ENCODE peak calls at places on chromosome 10, in ten cellular contexts. W, U, N, R, M, K, C, P, X and D are unnamed samples.
A peak's percentile ranks its signal among the peaks of the same experiment; 100 is the strongest.

GRCh38 chr10:24843256-24843655 is 109.2 kb downstream of the PRTFDC1 start:
- DNase-seq in U (no peak), C (no peak), K (no peak), N (no peak), X (no peak), R (no peak), P (no peak), M (no peak), W (no peak), D (no peak)

GRCh38 chr10:132618158-132618924 is 80.8 kb downstream of the INPP5A start:
- DNase-seq in X (no peak), M (no peak), P (no peak), U (no peak), W (peak; percentile 10), C (no peak), N (no peak), K (no peak), R (no peak), D (no peak)

GRCh38 chr10:58064714-58065528 is 202.8 kb downstream of the IPMK start:
- DNase-seq in W (peak; percentile 65), U (no peak), K (no peak), X (peak; percentile 62), R (peak; percentile 18), N (peak; percentile 65), C (peak; percentile 14), P (peak; percentile 0), M (no peak), D (peak; percentile 7)

GRCh38 chr10:45580781-45581496 is 91.6 kb downstream of the ZFAND4 start:
- DNase-seq in U (no peak), X (no peak), R (no peak), P (peak; percentile 44), C (no peak), M (no peak), W (no peak), K (no peak), N (no peak), D (no peak)

GRCh38 chr10:32056136-32057040 is at the start of gene KIF5B:
- DNase-seq in U (peak; percentile 77), X (peak; percentile 74), N (peak; percentile 96), P (peak; percentile 62), K (peak; percentile 92), W (peak; percentile 87), M (peak; percentile 80), C (peak; percentile 91), R (peak; percentile 92), D (peak; percentile 44)

GRCh38 chr10:86289577-86289868 is 77.1 kb downstream of the GRID1 start:
- DNase-seq in P (no peak), W (no peak), C (no peak), R (no peak), K (no peak), N (no peak), U (no peak), M (no peak), X (no peak), D (no peak)

GRCh38 chr10:25130911-25131310 is 43.9 kb upstream of the GPR158 start:
- DNase-seq in P (no peak), R (no peak), U (no peak), W (peak; percentile 65), X (no peak), C (peak; percentile 4), K (no peak), N (no peak), M (no peak), D (peak; percentile 6)

GRCh38 chr10:127977368-127978009 is 70.6 kb downstream of the PTPRE start:
- DNase-seq in X (peak; percentile 88), C (peak; percentile 59), U (no peak), N (no peak), M (no peak), K (peak; percentile 86), W (peak; percentile 73), P (no peak), R (peak; percentile 60), D (no peak)

GRCh38 chr10:122188706-122189105 is 82.4 kb upstream of the BTBD16 start:
- DNase-seq in K (no peak), R (no peak), U (no peak), N (no peak), M (no peak), X (no peak), C (no peak), W (no peak), P (no peak), D (no peak)

GRCh38 chr10:64148597-64148996 is 627.4 kb downstream of the REEP3 start:
- DNase-seq in W (no peak), X (no peak), K (no peak), P (no peak), M (no peak), R (no peak), C (no peak), U (no peak), N (peak; percentile 19), D (no peak)

GRCh38 chr10:1489801-1490200 is 247.5 kb downstream of the ADARB2 start:
- DNase-seq in K (no peak), R (no peak), N (no peak), C (no peak), P (no peak), M (no peak), X (no peak), W (no peak), U (no peak), D (no peak)

GRCh38 chr10:6218692-6219493 is 16.2 kb downstream of the PFKFB3 start:
- DNase-seq in M (no peak), N (no peak), P (peak; percentile 36), R (no peak), K (no peak), C (peak; percentile 97), W (peak; percentile 96), X (peak; percentile 88), U (no peak), D (peak; percentile 49)

GRCh38 chr10:11602919-11603523 is 8.4 kb downstream of the USP6NL start:
- DNase-seq in P (no peak), U (no peak), X (no peak), C (no peak), K (no peak), N (no peak), R (no peak), M (no peak), W (peak; percentile 24), D (no peak)

GRCh38 chr10:29691564-29692064 is 56.8 kb upstream of the SVIL start:
- DNase-seq in C (peak; percentile 87), R (no peak), U (no peak), X (peak; percentile 72), P (no peak), W (peak; percentile 68), M (no peak), N (no peak), K (peak; percentile 43), D (peak; percentile 12)

GRCh38 chr10:87734987-87735827 is 75.5 kb downstream of the PAPSS2 start:
- DNase-seq in U (no peak), X (peak; percentile 48), N (peak; percentile 93), C (peak; percentile 61), M (no peak), P (no peak), R (peak; percentile 32), W (peak; percentile 69), K (no peak), D (no peak)

GRCh38 chr10:93849605-93850004 is 44.2 kb upstream of the SLC35G1 start:
- DNase-seq in X (no peak), P (no peak), N (peak; percentile 45), K (no peak), W (no peak), U (no peak), M (no peak), R (no peak), C (no peak), D (no peak)

GRCh38 chr10:100025528-100026070 is 15.9 kb upstream of the DNMBP start:
- DNase-seq in N (peak; percentile 29), M (no peak), X (no peak), P (peak; percentile 39), U (no peak), C (no peak), R (no peak), W (no peak), K (no peak), D (no peak)

GRCh38 chr10:78375854-78376785 is 342.5 kb downstream of the RPS24 start:
- DNase-seq in P (no peak), K (no peak), X (no peak), N (peak; percentile 51), W (no peak), C (no peak), M (no peak), U (peak; percentile 74), R (peak; percentile 36), D (no peak)

GRCh38 chr10:11443468-11444147 is 167.8 kb downstream of the USP6NL start:
- DNase-seq in W (no peak), X (no peak), N (no peak), K (no peak), R (no peak), M (no peak), P (no peak), C (no peak), U (no peak), D (no peak)

GRCh38 chr10:48579251-48579960 is 25.5 kb downstream of the ARHGAP22 start:
- DNase-seq in R (no peak), M (no peak), W (no peak), U (no peak), P (no peak), K (no peak), C (no peak), N (no peak), X (peak; percentile 11), D (peak; percentile 37)

GRCh38 chr10:102172288-102172687 is 20.1 kb downstream of the NOLC1 start:
- DNase-seq in C (no peak), R (no peak), U (no peak), M (no peak), N (no peak), X (no peak), P (no peak), W (no peak), K (no peak), D (no peak)

GRCh38 chr10:680146-680545 is 9.3 kb downstream of the DIP2C start:
- DNase-seq in C (no peak), R (peak; percentile 13), M (no peak), P (no peak), X (no peak), W (no peak), N (no peak), U (no peak), K (no peak), D (no peak)